ENCODE peak calls at places on chromosomes 13 and 19, in seven cellular contexts. P is cardiac muscle cell, W is fibroblast of lung, R is fibroblast of the aortic adventitia, X is endodermal cell, E is left ventricle myocardium inferior, S is neural progenitor cell. G is an unnamed sample.

GRCh38 chr13:73684286-73684685 is 449.9 kb downstream of the KLF12 start:
- DNase-seq in P (no peak), W (no peak), R (no peak), X (no peak), E (no peak), S (no peak), G (no peak)

GRCh38 chr13:74825170-74825948 is 656.6 kb downstream of the TBC1D4 start:
- DNase-seq in P (no peak), W (peak), R (peak), X (no peak), E (no peak), S (peak), G (peak)

GRCh38 chr13:97855570-97855970 is 97.9 kb upstream of the IPO5 start:
- DNase-seq in P (peak), W (peak), R (peak), X (peak), E (no peak), S (peak), G (peak)

GRCh38 chr19:47036233-47036651 is 12.2 kb downstream of the TMEM160 start:
- DNase-seq in P (no peak), W (no peak), R (no peak), X (no peak), E (no peak), S (peak), G (no peak)

GRCh38 chr19:10769533-10770491 is 51.9 kb downstream of the DNM2 start:
- DNase-seq in P (peak), W (peak), R (peak), X (peak), E (peak), S (peak), G (no peak)

GRCh38 chr13:96661612-96662011 is 332.7 kb downstream of the OXGR1 start:
- DNase-seq in P (no peak), W (no peak), R (no peak), X (no peak), E (no peak), S (no peak), G (no peak)

GRCh38 chr13:23731709-23732108 is 157.5 kb downstream of the MIPEP start:
- DNase-seq in P (no peak), W (no peak), R (no peak), X (no peak), E (no peak), S (no peak), G (no peak)

GRCh38 chr13:106232680-106233079 is 302.8 kb downstream of the EFNB2 start:
- DNase-seq in P (peak), W (no peak), R (no peak), X (no peak), E (no peak), S (no peak), G (no peak)

GRCh38 chr13:39811051-39811450 is 155.6 kb downstream of the COG6 start:
- DNase-seq in P (no peak), W (no peak), R (no peak), X (no peak), E (no peak), S (no peak), G (no peak)

GRCh38 chr19:57903298-57904174 is 12.9 kb downstream of the ZNF417 start:
- DNase-seq in P (peak), W (peak), R (peak), X (no peak), E (no peak), S (peak), G (peak)

GRCh38 chr19:10760268-10760944 is 42.5 kb downstream of the DNM2 start:
- DNase-seq in P (peak), W (no peak), R (no peak), X (no peak), E (no peak), S (no peak), G (peak)

GRCh38 chr13:36432106-36432544 is at the start of gene CCNA1:
- DNase-seq in P (peak), W (no peak), R (no peak), X (peak), E (peak), S (peak), G (no peak)
- H3K4me3 ChIP-seq in P (peak), W (peak), R (peak), X (peak), E (peak), S (peak), G (peak)

DNA sequence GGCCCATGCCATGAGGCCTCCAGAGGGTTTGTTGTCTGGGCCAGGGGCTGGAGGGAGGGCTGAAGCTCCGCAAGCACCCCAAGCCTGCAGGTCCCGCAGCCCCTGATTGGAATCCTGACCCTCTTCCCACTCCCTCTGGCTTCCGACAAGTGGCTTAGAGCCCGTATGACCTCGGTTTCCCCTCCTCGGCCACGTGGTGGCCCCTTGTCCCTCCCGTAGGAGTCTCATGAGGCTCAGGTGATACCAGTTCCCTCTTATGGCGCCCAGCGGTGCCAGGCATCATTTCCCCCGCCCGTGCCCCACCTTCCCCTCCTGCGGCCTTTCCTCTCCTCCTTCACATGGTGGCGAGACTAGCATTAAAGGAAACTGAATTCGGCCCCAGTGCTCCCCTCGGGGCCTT is 6.1 kb downstream of the THOP1 start:
- DNase-seq in P (no peak), W (no peak), R (no peak), X (no peak), E (no peak), S (no peak), G (no peak)
- TF ChIP-seq CTCF in P (no peak), W (no peak), R (no peak), X (no peak), E (no peak), S (no peak), G (no peak)

GRCh38 chr13:36006895-36007294 is 124.3 kb downstream of the DCLK1 start:
- DNase-seq in P (no peak), W (no peak), R (no peak), X (no peak), E (no peak), S (no peak), G (no peak)
- H3K4me3 ChIP-seq in P (no peak), W (no peak), R (no peak), X (no peak), E (no peak), S (no peak), G (no peak)

GRCh38 chr13:29706923-29707322 is 111.4 kb upstream of the SLC7A1 start:
- DNase-seq in P (no peak), W (no peak), R (no peak), X (no peak), E (no peak), S (no peak), G (no peak)

GRCh38 chr13:29702912-29703351 is 107.4 kb upstream of the SLC7A1 start:
- DNase-seq in P (no peak), W (peak), R (peak), X (peak), E (peak), S (no peak), G (peak)

GRCh38 chr13:29703421-29703820 is 107.9 kb upstream of the SLC7A1 start:
- DNase-seq in P (no peak), W (no peak), R (no peak), X (no peak), E (no peak), S (no peak), G (no peak)

GRCh38 chr13:29704648-29705047 is 109.2 kb upstream of the SLC7A1 start:
- DNase-seq in P (peak), W (no peak), R (no peak), X (peak), E (peak), S (no peak), G (no peak)

DNA sequence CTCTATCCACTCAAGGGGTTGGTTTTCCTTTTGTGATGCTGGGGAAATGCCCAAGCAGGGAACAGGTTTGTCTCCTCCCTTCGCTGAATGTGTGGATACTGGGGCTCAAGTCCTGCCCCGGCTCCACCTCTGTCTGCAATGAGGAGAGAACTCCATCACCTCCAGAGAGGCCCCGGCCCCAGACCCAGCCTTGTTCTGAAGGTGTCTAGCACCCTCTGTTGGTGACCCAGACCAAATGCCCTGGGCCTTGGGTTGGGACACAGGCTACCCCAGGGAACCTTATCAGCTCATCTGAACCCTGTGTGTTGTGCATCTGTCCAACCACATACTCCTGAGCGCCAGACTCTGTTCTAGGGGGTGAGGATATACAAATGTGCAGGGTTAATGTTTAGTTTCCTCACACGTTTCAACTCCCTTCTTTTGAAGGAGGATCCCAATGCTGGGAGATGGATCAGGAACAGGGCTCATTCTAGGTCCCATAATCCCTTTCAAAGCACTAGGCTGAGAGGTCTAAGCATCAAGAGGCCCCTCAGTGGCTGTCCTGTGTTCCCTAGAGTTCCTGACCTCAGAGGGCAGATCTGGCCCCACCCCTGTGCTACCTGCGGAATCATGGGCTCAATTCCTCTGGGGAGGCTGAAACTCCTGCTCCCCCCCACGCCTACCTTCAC is 112.5 kb upstream of the SLC7A1 start:
- DNase-seq in P (peak), W (peak), R (peak), X (peak), E (no peak), S (peak), G (peak)
- TF ChIP-seq CTCF in P (peak), W (peak), R (peak), X (peak), E (peak), S (peak), G (peak)

DNA sequence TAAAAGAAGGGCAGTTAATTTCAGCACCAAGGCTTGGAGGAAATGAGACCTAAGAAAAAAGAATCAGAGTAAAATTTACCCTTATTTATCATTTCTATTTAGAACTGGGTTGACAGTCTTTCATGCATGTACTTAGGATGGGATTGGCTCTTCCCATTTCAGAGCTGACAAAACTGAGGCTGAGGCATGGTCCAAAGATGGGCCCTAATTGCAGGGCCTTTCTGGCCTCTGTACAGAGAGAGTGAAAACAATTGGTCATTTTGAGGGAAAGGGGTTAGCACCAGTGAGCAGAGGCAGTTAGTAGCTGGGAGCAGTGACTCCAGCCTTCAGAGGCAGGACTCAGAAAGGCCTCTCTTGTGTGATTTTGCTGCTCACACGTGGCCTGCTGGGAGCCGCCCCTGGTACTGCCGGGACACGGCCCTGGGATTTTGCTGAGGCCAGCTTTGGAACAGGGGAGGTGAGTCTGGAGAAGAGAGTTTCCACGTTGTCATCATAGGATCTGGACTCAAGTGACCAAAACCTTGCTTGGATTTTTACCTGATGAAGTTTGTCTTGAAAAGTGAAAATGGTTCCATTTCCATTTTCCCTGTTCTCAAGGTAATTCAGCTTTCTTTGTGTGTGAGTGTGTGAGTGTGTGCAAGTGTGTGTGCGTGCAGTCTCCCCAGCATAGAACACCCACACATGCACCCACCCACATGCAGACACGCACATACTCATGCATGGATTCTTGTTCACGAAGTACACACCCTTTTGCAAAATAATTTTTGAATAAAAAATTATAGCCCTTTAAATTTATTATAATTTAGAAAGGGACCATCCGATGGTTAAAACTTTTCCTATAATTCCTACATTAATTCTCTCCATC is at the start of gene ZNF536:
- DNase-seq in P (no peak), W (no peak), R (no peak), X (no peak), E (no peak), S (peak), G (no peak)
- H3K4me3 ChIP-seq in P (no peak), W (no peak), R (no peak), X (no peak), E (no peak), S (no peak), G (no peak)

DNA sequence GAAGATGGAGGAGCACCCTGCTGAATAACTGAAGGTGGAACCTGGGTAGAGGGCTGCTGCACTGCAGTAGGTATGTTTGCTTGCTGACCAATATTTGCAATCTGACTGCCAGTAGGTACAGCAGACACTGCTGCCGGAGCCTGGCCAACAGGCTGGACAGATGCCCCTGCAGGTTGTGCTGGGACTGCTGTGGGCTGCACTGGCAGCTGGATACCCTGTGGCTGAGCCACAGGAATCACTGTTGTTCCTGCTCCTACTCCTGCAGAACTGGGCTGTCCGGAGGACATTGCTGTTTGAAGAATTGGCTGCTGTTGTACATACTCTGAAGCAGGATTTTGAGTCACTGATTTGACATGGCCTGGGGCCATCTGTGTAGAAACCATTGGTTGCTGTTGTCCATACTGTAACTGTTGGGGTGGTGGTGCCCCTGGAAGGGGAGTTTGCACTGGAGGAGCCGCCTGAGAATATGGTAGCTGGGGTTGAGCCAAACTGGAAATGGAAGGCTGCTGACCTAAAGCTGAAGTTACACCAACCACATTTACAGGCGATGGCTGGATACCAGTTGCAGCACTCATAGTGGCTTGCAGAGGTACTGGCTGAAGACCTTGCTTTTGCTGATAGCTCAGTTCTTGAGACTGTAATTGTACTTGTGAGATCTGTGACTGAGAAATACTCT is 2.2 kb downstream of the TSC22D1 start:
- DNase-seq in P (peak), W (peak), R (peak), X (peak), E (no peak), S (peak), G (peak)
- TF ChIP-seq CTCF in P (peak), W (peak), R (peak), X (peak), E (peak), S (peak), G (peak)

G was measured in astrocyte of the spinal cord.